ENCODE peak calls at places on chromosomes 5 and 9, in seven cellular contexts. Z is cardiac muscle cell; K is SJSA1; G is A673; X is CD8-positive, alpha-beta memory T cell; H is neuronal stem cell; U is tibial artery. F is an unnamed sample. For H3K4me1, the result is how much of the 10 kb centered on the place peaks cover.

GRCh38 chr5:132270706-132271105 is 13.2 kb downstream of the PDLIM4 start:
- DNase-seq in Z (no peak), K (no peak), G (no peak), X (no peak), H (no peak), U (no peak), F (no peak)

GRCh38 chr9:131235480-131235851 is 40.8 kb downstream of the FAM78A start:
- DNase-seq in Z (no peak), K (no peak), G (no peak), X (no peak), H (no peak), U (no peak), F (no peak)

GRCh38 chr5:38373733-38374132 is 115.4 kb downstream of the EGFLAM start:
- DNase-seq in Z (peak), K (no peak), G (peak), X (no peak), H (no peak), U (no peak), F (no peak)

GRCh38 chr9:135273077-135273476 is 185.6 kb downstream of the OLFM1 start:
- DNase-seq in Z (no peak), K (no peak), G (peak), X (no peak), H (no peak), U (no peak), F (no peak)

GRCh38 chr9:29637448-29638196 is 2064.3 kb upstream of the C9orf72 start:
- DNase-seq in Z (no peak), K (no peak), G (no peak), X (no peak), H (no peak), U (no peak), F (no peak)

GRCh38 chr5:124528838-124529237 is 217.6 kb downstream of the ZNF608 start:
- DNase-seq in Z (peak), K (no peak), G (no peak), X (no peak), H (no peak), U (no peak), F (no peak)

GRCh38 chr5:125004009-125004408 is 257.6 kb upstream of the ZNF608 start:
- DNase-seq in Z (no peak), K (no peak), G (no peak), X (no peak), H (no peak), U (no peak), F (no peak)

GRCh38 chr5:52853573-52854163 is 66.0 kb downstream of the ITGA1 start:
- DNase-seq in Z (no peak), K (no peak), G (no peak), X (no peak), H (no peak), U (no peak), F (no peak)

GRCh38 chr5:35247645-35248034 is 17.4 kb upstream of the PRLR start:
- DNase-seq in Z (peak), K (no peak), G (no peak), X (no peak), H (no peak), U (peak), F (no peak)

GRCh38 chr9:122463828-122464632 is 13.7 kb downstream of the OR1J1 start:
- DNase-seq in Z (peak), K (no peak), G (peak), X (no peak), H (no peak), U (no peak), F (no peak)

GRCh38 chr5:141761-142160 is 49.5 kb upstream of the LRRC14B start:
- DNase-seq in Z (no peak), K (no peak), G (no peak), X (no peak), H (no peak), U (no peak), F (no peak)

GRCh38 chr9:133875131-133875530 is 117.0 kb downstream of the VAV2 start:
- DNase-seq in Z (no peak), K (no peak), G (no peak), X (no peak), H (no peak), U (no peak), F (no peak)
- H3K27ac ChIP-seq in Z (no peak), K (peak), G (no peak), X (no peak), H (no peak), U (no peak), F (no peak)

GRCh38 chr9:110939573-110939972 is 98.7 kb downstream of the LPAR1 start:
- DNase-seq in Z (no peak), K (no peak), G (no peak), X (no peak), H (no peak), U (no peak), F (no peak)
- H3K4me1 ChIP-seq in Z (under half), K (under half), G (under half), X (under half), H (under half), U (under half), F (under half)

DNA sequence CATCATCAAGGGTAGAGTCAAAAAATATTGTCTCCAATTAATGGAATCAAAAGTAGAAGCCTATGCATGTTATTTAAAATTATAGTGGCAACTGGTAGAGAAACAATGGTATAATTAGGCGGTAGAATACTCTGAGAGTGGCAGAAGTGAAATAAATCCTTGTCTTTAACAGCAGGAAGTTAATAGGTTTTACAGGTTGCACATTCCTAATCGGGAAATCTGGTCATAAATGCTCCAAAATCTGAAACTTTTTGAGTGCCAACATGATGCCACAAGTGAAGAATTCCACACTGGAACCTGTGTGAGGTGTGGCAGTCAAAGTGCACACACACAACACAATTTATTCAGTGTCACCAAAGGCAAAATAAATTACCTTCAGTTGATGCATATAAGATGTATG is 433.4 kb downstream of the TAF11L14 start:
- DNase-seq in Z (no peak), K (no peak), G (no peak), X (no peak), H (no peak), U (no peak), F (no peak)
- H3K27ac ChIP-seq in Z (no peak), K (no peak), G (no peak), X (no peak), H (no peak), U (no peak), F (no peak)

GRCh38 chr5:95806687-95807086 is 15.8 kb downstream of the GLRX start:
- DNase-seq in Z (no peak), K (no peak), G (no peak), X (no peak), H (no peak), U (no peak), F (no peak)

GRCh38 chr5:95809414-95809960 is 13.0 kb downstream of the GLRX start:
- DNase-seq in Z (peak), K (no peak), G (no peak), X (no peak), H (no peak), U (peak), F (no peak)

GRCh38 chr5:95808013-95808685 is 14.4 kb downstream of the GLRX start:
- DNase-seq in Z (no peak), K (no peak), G (no peak), X (no peak), H (no peak), U (no peak), F (no peak)

GRCh38 chr5:95810305-95811125 is 12.0 kb downstream of the GLRX start:
- DNase-seq in Z (no peak), K (no peak), G (no peak), X (no peak), H (no peak), U (no peak), F (no peak)

GRCh38 chr5:95808686-95809413 is 13.7 kb downstream of the GLRX start:
- DNase-seq in Z (peak), K (no peak), G (peak), X (peak), H (no peak), U (peak), F (peak)
- H3K4me1 ChIP-seq in Z (half or more), K (under half), G (under half), X (half or more), H (under half), U (under half), F (half or more)

GRCh38 chr5:137491121-137491520 is 8.0 kb downstream of the SPOCK1 start:
- DNase-seq in Z (no peak), K (no peak), G (no peak), X (no peak), H (no peak), U (no peak), F (no peak)

GRCh38 chr5:137488974-137489373 is 10.2 kb downstream of the SPOCK1 start:
- DNase-seq in Z (no peak), K (no peak), G (no peak), X (no peak), H (no peak), U (no peak), F (no peak)

GRCh38 chr5:137486707-137487106 is 12.4 kb downstream of the SPOCK1 start:
- DNase-seq in Z (peak), K (no peak), G (no peak), X (no peak), H (no peak), U (peak), F (no peak)

GRCh38 chr5:137487600-137487999 is 11.5 kb downstream of the SPOCK1 start:
- DNase-seq in Z (peak), K (no peak), G (no peak), X (no peak), H (no peak), U (peak), F (no peak)

DNA sequence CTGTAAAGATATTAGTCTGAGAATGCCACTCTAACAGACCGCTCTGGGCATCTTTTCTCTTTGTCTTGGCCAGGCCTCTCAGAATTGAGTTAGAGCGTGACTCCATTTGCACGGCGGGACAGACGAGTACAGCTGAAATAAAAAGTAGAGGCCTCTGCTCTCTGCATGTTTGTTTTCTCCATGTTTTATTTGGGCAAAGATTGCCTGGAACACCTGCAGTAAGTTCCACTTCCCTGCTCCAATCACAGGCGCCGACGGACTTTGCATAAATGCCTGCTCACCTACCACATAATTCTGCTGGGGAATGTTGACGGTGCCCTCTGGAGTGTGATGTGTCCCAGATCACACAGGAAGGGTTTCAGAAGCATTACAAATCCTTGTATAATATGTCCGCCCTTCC is 10.6 kb downstream of the SPOCK1 start:
- DNase-seq in Z (no peak), K (no peak), G (no peak), X (no peak), H (no peak), U (no peak), F (no peak)
- H3K27ac ChIP-seq in Z (no peak), K (no peak), G (no peak), X (no peak), H (no peak), U (no peak), F (no peak)

DNA sequence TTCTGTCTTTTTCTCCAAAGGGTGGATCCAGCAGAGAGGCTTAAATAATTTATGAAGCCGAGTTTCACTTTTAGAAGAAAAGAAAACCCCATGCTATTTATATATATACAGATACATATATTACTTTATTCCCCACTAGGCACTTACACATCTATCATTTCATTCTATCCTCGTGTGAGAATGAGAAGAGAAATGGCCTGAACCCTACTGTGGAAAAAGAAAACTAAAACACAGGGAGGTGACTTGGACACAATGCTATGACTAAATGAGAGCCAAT is 195.2 kb downstream of the NR3C1 start:
- DNase-seq in Z (no peak), K (no peak), G (no peak), X (no peak), H (no peak), U (no peak), F (no peak)
- H3K4me1 ChIP-seq in Z (under half), K (under half), G (under half), X (under half), H (under half), U (under half), F (under half)

DNA sequence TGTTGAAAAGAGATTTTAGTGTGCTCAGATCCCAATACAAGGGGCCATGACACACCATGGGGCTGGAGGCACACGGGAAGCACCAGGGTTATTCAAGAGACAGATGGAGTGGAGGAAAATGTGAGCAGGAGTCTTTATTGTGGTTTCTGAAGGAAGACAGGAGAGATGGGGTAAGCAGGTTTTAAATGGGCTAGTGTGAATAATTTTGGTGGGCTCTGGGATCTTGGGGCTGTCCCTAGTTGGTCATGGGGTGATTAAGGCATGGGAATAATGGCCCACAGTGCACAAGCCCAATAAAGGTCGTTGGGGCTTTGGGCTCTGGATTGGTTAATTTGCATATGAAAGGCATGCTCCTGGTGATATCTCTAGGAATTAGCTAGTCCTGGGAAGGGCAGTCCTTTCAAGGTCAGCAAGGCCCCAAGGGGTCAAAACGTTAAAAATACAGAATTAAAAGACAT is 3.6 kb upstream of the SCGB3A2 start:
- DNase-seq in Z (no peak), K (no peak), G (no peak), X (no peak), H (no peak), U (no peak), F (no peak)
- H3K27ac ChIP-seq in Z (no peak), K (no peak), G (no peak), X (no peak), H (no peak), U (no peak), F (no peak)

GRCh38 chr5:44839018-44839681 is 30.4 kb downstream of the MRPS30 start:
- DNase-seq in Z (no peak), K (no peak), G (no peak), X (no peak), H (no peak), U (no peak), F (no peak)
- H3K4me1 ChIP-seq in Z (under half), K (under half), G (under half), X (under half), H (under half), U (under half), F (under half)

DNA sequence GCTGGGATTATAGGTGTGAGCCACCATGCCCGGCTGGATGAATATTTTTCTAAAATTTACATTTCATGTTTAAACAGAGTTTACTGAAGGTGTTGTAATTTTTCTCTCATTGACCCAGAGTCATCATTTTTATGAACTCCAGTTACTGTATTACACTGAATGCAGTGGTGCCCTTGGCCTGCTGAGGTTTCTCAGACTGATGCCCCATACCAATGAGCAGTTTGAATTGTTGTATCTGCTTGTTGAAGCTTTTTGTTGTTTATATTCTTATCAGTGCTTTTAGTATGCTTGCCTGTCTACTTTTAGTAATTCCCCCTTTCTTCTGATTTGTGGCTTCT is 29.9 kb downstream of the NFX1 start:
- DNase-seq in Z (no peak), K (no peak), G (no peak), X (no peak), H (no peak), U (no peak), F (no peak)
- H3K27ac ChIP-seq in Z (no peak), K (peak), G (peak), X (no peak), H (no peak), U (peak), F (no peak)

F was measured in CD8-positive, alpha-beta T cell.